ENCODE peak calls at places on chromosome 4, in ten cellular contexts. K, W, P, Z, E, B, D, A, L and G are unnamed samples. For H3K36me3 and H3K9me3, the result is how much of the 10 kb centered on the place peaks cover.

GRCh38 chr4:118772149-118773081 is 63.5 kb downstream of the SEC24D start:
- DNase-seq in W (peak), P (no peak), D (no peak), E (peak), A (no peak), K (no peak), Z (no peak), B (no peak), L (no peak), G (peak)

GRCh38 chr4:52932586-52933482 is 70.7 kb downstream of the RASL11B start:
- DNase-seq in A (no peak), Z (no peak), E (peak), W (no peak), P (no peak), K (no peak), B (no peak), D (no peak), L (no peak), G (no peak)

GRCh38 chr4:40827774-40828173 is 78.0 kb downstream of the NSUN7 start:
- DNase-seq in K (no peak), A (no peak), L (no peak), D (no peak), W (no peak), B (no peak), E (no peak), Z (no peak), P (no peak), G (no peak)

GRCh38 chr4:108155373-108155772 is 13.4 kb downstream of the LEF1 start:
- DNase-seq in E (peak), K (peak), L (no peak), P (no peak), B (peak), A (no peak), W (peak), Z (no peak), D (no peak), G (no peak)

GRCh38 chr4:162209706-162210105 is 45.9 kb upstream of the FSTL5 start:
- DNase-seq in B (no peak), W (no peak), L (no peak), D (no peak), K (no peak), A (no peak), E (no peak), Z (no peak), P (no peak), G (no peak)

GRCh38 chr4:107825072-107825789 is 499 bp downstream of the SGMS2 start:
- DNase-seq in D (peak), K (no peak), Z (peak), E (peak), A (peak), B (peak), L (peak), W (peak), P (peak), G (peak)

GRCh38 chr4:123546123-123546654 is 149.6 kb downstream of the SPRY1 start:
- DNase-seq in E (no peak), P (no peak), Z (no peak), W (no peak), A (no peak), K (no peak), D (no peak), B (no peak), L (no peak), G (no peak)

GRCh38 chr4:118845552-118846065 is 9.7 kb upstream of the SEC24D start:
- DNase-seq in K (no peak), Z (no peak), W (no peak), D (no peak), L (no peak), A (no peak), E (no peak), B (no peak), P (no peak), G (no peak)

GRCh38 chr4:140363558-140363957 is 9.9 kb upstream of the SCOC start:
- DNase-seq in E (no peak), A (no peak), P (no peak), B (no peak), D (no peak), W (no peak), L (no peak), K (no peak), Z (no peak), G (no peak)

GRCh38 chr4:157271166-157271869 is 50.8 kb downstream of the GRIA2 start:
- DNase-seq in P (no peak), W (no peak), A (no peak), B (no peak), Z (no peak), D (no peak), E (peak), K (no peak), L (no peak), G (no peak)

GRCh38 chr4:181601118-181601517 is 642.1 kb upstream of the TENM3 start:
- DNase-seq in E (peak), W (no peak), P (no peak), D (no peak), K (no peak), A (no peak), L (no peak), B (no peak), Z (no peak), G (no peak)

GRCh38 chr4:26028793-26029511 is 114.9 kb downstream of the SMIM20 start:
- DNase-seq in K (peak), Z (peak), L (peak), P (peak), A (peak), D (no peak), W (peak), E (peak), B (no peak), G (no peak)

GRCh38 chr4:140924761-140925392 is 168.7 kb upstream of the TBC1D9 start:
- DNase-seq in L (no peak), Z (no peak), P (no peak), A (no peak), E (no peak), K (no peak), D (no peak), W (no peak), B (no peak), G (no peak)

GRCh38 chr4:10773010-10773409 is 88.4 kb upstream of the CLNK start:
- DNase-seq in L (no peak), B (no peak), Z (no peak), E (peak), A (no peak), P (no peak), K (no peak), W (no peak), D (no peak), G (no peak)

GRCh38 chr4:76989391-76990061 is 40.0 kb downstream of the SEPTIN11 start:
- DNase-seq in A (no peak), D (no peak), B (no peak), Z (no peak), K (peak), W (no peak), P (no peak), L (no peak), E (no peak), G (no peak)
- H3K4me3 ChIP-seq in A (no peak), D (no peak), B (no peak), Z (no peak), K (peak), W (no peak), P (no peak), L (no peak), E (no peak), G (no peak)

GRCh38 chr4:6620296-6620695 is 20.2 kb upstream of the MRFAP1 start:
- DNase-seq in D (no peak), W (no peak), P (no peak), B (no peak), L (no peak), E (no peak), A (no peak), Z (no peak), K (no peak), G (no peak)

GRCh38 chr4:6619116-6619465 is 21.4 kb upstream of the MRFAP1 start:
- DNase-seq in A (no peak), L (no peak), W (no peak), E (no peak), K (no peak), P (no peak), D (no peak), B (no peak), Z (no peak), G (no peak)

GRCh38 chr4:6620891-6621555 is 19.5 kb upstream of the MRFAP1 start:
- DNase-seq in K (no peak), D (no peak), Z (no peak), L (no peak), B (no peak), A (no peak), P (no peak), W (no peak), E (no peak), G (no peak)

GRCh38 chr4:6618386-6619115 is 21.9 kb upstream of the MRFAP1 start:
- DNase-seq in L (no peak), K (no peak), B (no peak), W (no peak), E (no peak), P (no peak), D (no peak), A (no peak), Z (no peak), G (no peak)

DNA sequence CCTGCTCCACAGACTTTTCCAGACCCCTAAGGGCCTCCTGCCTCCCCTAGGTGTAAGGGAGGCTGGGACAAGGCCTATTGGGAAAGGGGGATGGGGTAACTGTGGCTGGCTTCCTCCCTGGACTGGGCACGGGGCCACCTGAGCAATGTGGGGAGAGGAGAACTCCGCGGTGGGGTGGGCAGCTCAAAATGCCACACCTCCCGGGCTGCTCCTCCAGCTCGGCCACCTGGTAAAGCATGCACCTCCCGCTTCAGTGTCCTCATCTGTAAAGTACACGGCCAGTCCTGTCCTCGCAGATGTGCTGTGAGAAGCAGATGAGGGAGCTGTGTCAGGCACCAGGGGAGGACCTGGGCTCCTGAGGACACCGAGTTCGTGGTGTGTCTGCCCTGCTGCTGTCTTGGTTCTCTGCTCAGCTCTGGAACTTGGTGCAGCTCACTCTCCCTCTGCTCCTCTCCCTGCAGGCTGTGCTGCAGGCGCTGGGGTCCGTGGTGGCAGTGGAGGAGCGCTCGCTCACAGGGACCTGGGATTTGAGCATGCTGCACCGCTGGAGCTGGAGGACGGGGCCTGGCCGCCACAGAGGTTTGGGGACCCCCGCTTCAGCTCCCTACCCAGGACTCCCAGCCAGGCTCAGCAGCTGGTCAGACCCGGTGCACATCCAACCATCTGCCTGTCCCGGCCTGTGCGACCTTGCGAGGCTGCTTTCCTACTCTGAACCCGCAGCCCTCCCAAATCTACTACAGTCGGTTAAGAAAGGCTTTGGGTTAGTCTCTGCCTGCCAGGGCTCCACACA is 20.8 kb upstream of the MRFAP1 start:
- DNase-seq in L (no peak), W (no peak), K (no peak), A (no peak), D (no peak), E (no peak), P (no peak), B (no peak), Z (no peak), G (no peak)
- H3K36me3 ChIP-seq in L (half or more), W (under half), K (under half), A (under half), D (half or more), E (under half), P (half or more), B (under half), Z (half or more), G (under half)

GRCh38 chr4:150960079-150960478 is 55.0 kb downstream of the LRBA start:
- DNase-seq in P (no peak), E (peak), W (no peak), B (no peak), L (no peak), Z (no peak), D (no peak), A (no peak), K (no peak), G (peak)

GRCh38 chr4:150964754-150965153 is 50.3 kb downstream of the LRBA start:
- DNase-seq in L (no peak), A (no peak), D (no peak), K (no peak), B (no peak), Z (no peak), P (no peak), W (no peak), E (no peak), G (no peak)

GRCh38 chr4:150960818-150961217 is 54.3 kb downstream of the LRBA start:
- DNase-seq in A (no peak), D (no peak), W (no peak), P (no peak), B (no peak), L (no peak), K (no peak), E (no peak), Z (no peak), G (no peak)

GRCh38 chr4:150962245-150962644 is 52.8 kb downstream of the LRBA start:
- DNase-seq in D (no peak), A (no peak), P (no peak), L (no peak), B (no peak), K (no peak), E (peak), Z (no peak), W (no peak), G (no peak)

DNA sequence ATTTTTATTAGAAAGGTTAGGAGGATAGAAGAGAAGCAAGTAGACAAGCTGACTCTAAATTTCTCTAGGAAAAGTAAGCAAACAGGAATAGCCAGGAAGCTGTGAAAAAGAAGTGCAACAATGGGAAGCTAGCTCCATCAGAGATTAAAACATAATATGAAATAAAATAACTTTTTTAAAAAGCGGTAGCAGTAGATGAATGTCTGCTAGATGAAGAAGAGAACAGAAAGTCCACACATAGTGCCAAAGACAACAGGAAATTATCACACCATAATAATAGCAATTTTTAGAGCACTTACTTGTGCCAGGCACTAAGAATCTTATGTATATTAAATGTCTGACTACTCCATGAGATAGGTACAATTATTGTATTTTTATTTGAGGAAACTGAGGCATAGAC is 53.5 kb downstream of the LRBA start:
- DNase-seq in L (no peak), P (no peak), D (no peak), B (no peak), Z (no peak), K (no peak), E (no peak), W (no peak), A (no peak), G (no peak)
- H3K9me3 ChIP-seq in L (under half), P (under half), D (under half), B (under half), Z (under half), K (under half), E (under half), W (under half), A (under half), G (under half)

GRCh38 chr4:183758735-183759447 is 99.8 kb downstream of the TRAPPC11 start:
- DNase-seq in A (no peak), Z (no peak), W (no peak), P (no peak), B (no peak), L (no peak), E (no peak), D (no peak), K (no peak), G (no peak)
- H3K4me3 ChIP-seq in A (no peak), Z (no peak), W (no peak), P (no peak), B (no peak), L (peak), E (no peak), D (no peak), K (no peak), G (no peak)

DNA sequence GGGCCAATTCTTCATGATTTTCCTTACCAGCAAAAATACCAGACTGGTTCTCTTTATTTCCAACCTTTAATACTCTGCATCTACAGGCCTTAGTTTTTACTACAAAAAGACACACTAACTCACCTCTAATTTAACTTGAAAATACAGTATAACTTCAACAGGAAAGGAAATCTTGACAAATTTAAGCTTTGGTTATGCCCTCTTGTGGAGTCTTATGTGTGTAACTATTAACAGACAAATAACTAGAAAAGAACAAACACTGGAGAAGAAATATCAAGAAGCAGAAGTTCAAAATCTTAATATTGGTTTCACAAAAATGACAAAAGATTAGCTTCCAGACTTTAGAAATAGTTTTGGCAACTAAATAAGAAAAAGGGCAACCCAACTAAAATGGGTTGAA is 33.0 kb downstream of the PPA2 start:
- DNase-seq in L (no peak), W (no peak), K (no peak), B (no peak), A (no peak), D (no peak), E (no peak), Z (no peak), P (no peak), G (no peak)
- H3K36me3 ChIP-seq in L (half or more), W (half or more), K (under half), B (under half), A (under half), D (half or more), E (under half), Z (half or more), P (half or more), G (under half)

GRCh38 chr4:124555959-124556358 is 156.6 kb downstream of the ANKRD50 start:
- DNase-seq in A (no peak), L (no peak), B (no peak), Z (no peak), E (no peak), K (no peak), P (no peak), D (no peak), W (no peak), G (no peak)
- H3K9me3 ChIP-seq in A (under half), L (under half), B (under half), Z (under half), E (under half), K (under half), P (under half), D (under half), W (under half), G (under half)

GRCh38 chr4:3041192-3042142 is 32.9 kb downstream of the HTT-AS start:
- DNase-seq in A (peak), Z (peak), D (no peak), K (peak), E (peak), P (no peak), B (no peak), W (no peak), L (peak), G (no peak)
- H3K4me3 ChIP-seq in A (peak), Z (peak), D (peak), K (peak), E (peak), P (peak), B (no peak), W (no peak), L (peak), G (no peak)

GRCh38 chr4:153480704-153481103 is 14.5 kb downstream of the TMEM131L start:
- DNase-seq in P (no peak), W (no peak), L (no peak), B (no peak), K (no peak), Z (no peak), D (no peak), E (no peak), A (no peak), G (no peak)
- H3K36me3 ChIP-seq in P (under half), W (under half), L (under half), B (under half), K (under half), Z (under half), D (under half), E (under half), A (under half), G (under half)

DNA sequence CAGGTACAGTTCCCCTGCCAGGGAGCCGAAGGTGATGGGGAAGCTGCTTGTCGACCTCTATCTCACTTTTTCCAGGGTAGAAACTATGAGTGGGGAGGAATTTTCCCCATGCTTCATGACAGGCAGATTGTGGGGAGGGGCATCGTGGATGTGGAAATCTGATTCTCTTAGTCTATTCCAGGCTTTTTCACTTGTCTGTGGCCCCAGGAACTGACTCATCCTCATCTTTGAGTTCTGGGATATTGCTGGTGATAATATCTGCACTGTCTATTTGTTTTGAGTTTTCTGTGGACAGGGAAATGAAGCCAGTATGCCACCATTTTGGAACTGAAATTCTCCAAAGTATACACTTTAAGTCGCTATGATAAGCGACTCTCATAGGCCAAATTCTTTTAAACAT is 7.6 kb upstream of the TLR2 start:
- DNase-seq in W (no peak), P (no peak), A (no peak), E (peak), B (no peak), Z (no peak), K (no peak), L (no peak), D (no peak), G (no peak)
- H3K9me3 ChIP-seq in W (under half), P (under half), A (under half), E (under half), B (under half), Z (under half), K (under half), L (under half), D (under half), G (under half)

GRCh38 chr4:88713782-88714181 is 16.2 kb upstream of the NAP1L5 start:
- DNase-seq in E (no peak), W (no peak), L (no peak), P (no peak), D (no peak), Z (no peak), A (no peak), K (no peak), B (no peak), G (no peak)

GRCh38 chr4:88722276-88722780 is 24.7 kb upstream of the NAP1L5 start:
- DNase-seq in L (peak), B (no peak), P (no peak), Z (no peak), E (no peak), D (no peak), A (no peak), W (no peak), K (no peak), G (no peak)

GRCh38 chr4:88720749-88721428 is 23.3 kb upstream of the NAP1L5 start:
- DNase-seq in P (no peak), A (no peak), D (no peak), Z (no peak), W (no peak), K (no peak), E (peak), B (no peak), L (no peak), G (no peak)

GRCh38 chr4:88719381-88719780 is 21.8 kb upstream of the NAP1L5 start:
- DNase-seq in K (no peak), E (no peak), D (no peak), A (no peak), P (no peak), B (no peak), Z (no peak), L (no peak), W (no peak), G (no peak)

DNA sequence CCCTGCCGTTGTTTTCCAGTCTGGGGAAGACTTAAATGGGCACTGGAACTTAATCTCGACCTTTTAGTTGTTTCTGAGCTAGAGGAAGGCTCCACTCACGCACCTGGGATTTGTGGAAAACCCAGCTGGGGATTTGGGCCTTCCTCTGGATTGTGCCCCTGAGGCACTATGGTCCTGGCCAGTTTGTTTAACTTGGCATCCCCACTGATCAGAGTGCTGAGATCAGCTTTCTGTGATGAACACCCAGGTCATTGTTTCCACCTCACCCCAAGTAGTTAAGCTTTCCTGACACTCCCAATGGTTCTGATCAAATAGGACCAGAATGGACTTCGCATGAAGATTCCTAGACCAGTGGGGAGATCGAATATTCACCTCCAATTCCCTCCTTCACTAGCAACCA is 20.5 kb upstream of the NAP1L5 start:
- DNase-seq in D (no peak), W (no peak), E (no peak), B (no peak), K (no peak), L (no peak), A (no peak), P (no peak), Z (no peak), G (no peak)
- H3K4me3 ChIP-seq in D (no peak), W (no peak), E (no peak), B (no peak), K (no peak), L (no peak), A (no peak), P (no peak), Z (no peak), G (no peak)